ENCODE peak calls at places on chromosomes 6 and 20, in eight cellular contexts. N is caudate nucleus; O is stimulated activated CD4-positive, alpha-beta T cell treated with anti-CD3 and anti-CD28 coated beads, TNF-alpha, amount 100 ng/mL, for 48 hours; M is H4; V is activated CD4-positive, CD25-positive, alpha-beta regulatory T cell; R is Ammon's horn; A is kidney tubule cell; S is GM10248. K is an unnamed sample.

GRCh38 chr20:48191200-48191599 is 405.9 kb upstream of the SULF2 start:
- DNase-seq in O (no peak), A (peak; percentile 53), S (no peak), N (no peak), M (peak; percentile 17), R (no peak), V (no peak), K (no peak)

GRCh38 chr6:88380083-88380482 is 213.9 kb upstream of the CNR1 start:
- DNase-seq in N (peak; percentile 3), R (peak; percentile 75), S (no peak), A (peak; percentile 79), M (peak; percentile 53), O (no peak), V (no peak), K (peak; percentile 3)

GRCh38 chr6:136782021-136782770 is 10.1 kb downstream of the MAP3K5 start:
- DNase-seq in M (no peak), O (no peak), R (no peak), V (no peak), A (peak; percentile 80), N (no peak), S (no peak), K (no peak)

GRCh38 chr6:3683331-3683730 is 68.2 kb downstream of the PXDC1 start:
- DNase-seq in N (no peak), V (no peak), S (no peak), O (no peak), A (no peak), M (no peak), R (no peak), K (no peak)

GRCh38 chr6:43887906-43888683 is 118.1 kb downstream of the VEGFA start:
- DNase-seq in O (no peak), A (no peak), M (no peak), V (no peak), S (no peak), R (no peak), N (no peak), K (no peak)

GRCh38 chr6:2086328-2087008 is 158.9 kb downstream of the GMDS start:
- DNase-seq in O (no peak), R (no peak), N (no peak), S (no peak), A (peak; percentile 57), M (no peak), V (no peak), K (no peak)

GRCh38 chr20:54680872-54681297 is 205.5 kb downstream of the DOK5 start:
- DNase-seq in R (peak; percentile 14), O (no peak), S (peak; percentile 19), A (peak; percentile 51), N (no peak), V (no peak), M (peak; percentile 41), K (peak; percentile 6)

GRCh38 chr6:136365781-136366354 is 76.2 kb upstream of the BCLAF1 start:
- DNase-seq in M (no peak), R (peak; percentile 87), N (peak; percentile 39), V (no peak), O (no peak), A (no peak), S (no peak), K (no peak)

GRCh38 chr6:88166901-88167624 is 916 bp upstream of the CNR1 start:
- DNase-seq in R (no peak), V (no peak), O (no peak), M (no peak), A (no peak), S (peak; percentile 37), N (no peak), K (no peak)

GRCh38 chr20:35314460-35315198 is 22.4 kb upstream of the FAM83C start:
- DNase-seq in R (no peak), O (no peak), N (no peak), A (no peak), S (no peak), V (no peak), M (peak; percentile 67), K (no peak)

GRCh38 chr6:6586671-6587526 is 1.6 kb upstream of the LY86 start:
- DNase-seq in V (no peak), M (no peak), A (no peak), O (no peak), S (peak; percentile 65), R (no peak), N (no peak), K (no peak)

GRCh38 chr20:36267605-36268500 is 31.6 kb downstream of the AAR2 start:
- DNase-seq in M (no peak), O (no peak), N (peak; percentile 39), R (peak; percentile 19), V (no peak), A (no peak), S (no peak), K (no peak)

GRCh38 chr20:45037050-45037449 is 63.9 kb downstream of the KCNS1 start:
- DNase-seq in R (peak; percentile 36), O (no peak), N (no peak), S (no peak), M (peak; percentile 29), A (peak; percentile 42), V (no peak), K (no peak)

GRCh38 chr20:3652646-3653596 is 10.3 kb downstream of the GFRA4 start:
- DNase-seq in S (no peak), O (no peak), V (no peak), M (peak; percentile 49), R (no peak), A (peak; percentile 29), N (no peak), K (no peak)

GRCh38 chr20:16472045-16472872 is 101.0 kb downstream of the KIF16B start:
- DNase-seq in S (no peak), N (no peak), R (no peak), A (peak; percentile 26), M (no peak), V (no peak), O (no peak), K (no peak)

GRCh38 chr6:84549912-84550311 is 214.5 kb downstream of the TBX18 start:
- DNase-seq in S (no peak), V (no peak), M (no peak), A (no peak), N (no peak), O (no peak), R (no peak), K (no peak)

GRCh38 chr6:107106165-107106564 is 9.2 kb downstream of the BEND3 start:
- DNase-seq in V (no peak), R (no peak), N (no peak), S (no peak), A (no peak), M (no peak), O (no peak), K (no peak)

GRCh38 chr6:128932061-128932460 is 49.1 kb downstream of the LAMA2 start:
- DNase-seq in M (no peak), O (no peak), A (peak; percentile 20), R (no peak), V (no peak), N (no peak), S (no peak), K (no peak)

GRCh38 chr6:168834188-168834587 is 393.2 kb downstream of the SMOC2 start:
- DNase-seq in M (no peak), V (no peak), S (no peak), O (no peak), R (no peak), A (no peak), N (no peak), K (no peak)

GRCh38 chr6:74609857-74610256 is 596.0 kb downstream of the COL12A1 start:
- DNase-seq in S (no peak), V (no peak), R (no peak), M (no peak), O (no peak), N (no peak), A (no peak), K (no peak)

GRCh38 chr6:219641-220198 is 72.6 kb upstream of the DUSP22 start:
- DNase-seq in N (no peak), A (peak; percentile 58), O (no peak), R (peak; percentile 75), V (no peak), S (no peak), M (peak; percentile 29), K (peak; percentile 31)

GRCh38 chr6:42418739-42419138 is 33.0 kb downstream of the TRERF1 start:
- DNase-seq in O (no peak), V (no peak), S (no peak), R (no peak), A (no peak), N (no peak), M (no peak), K (no peak)

GRCh38 chr20:23873370-23874015 is 6.1 kb downstream of the CST5 start:
- DNase-seq in A (no peak), S (no peak), M (no peak), N (no peak), O (no peak), V (no peak), R (no peak), K (no peak)

GRCh38 chr6:167575201-167575696 is 250.4 kb downstream of the TTLL2 start:
- DNase-seq in O (no peak), V (no peak), R (no peak), N (no peak), S (no peak), M (no peak), A (no peak), K (no peak)

GRCh38 chr6:15901141-15902115 is 227.5 kb upstream of the MYLIP start:
- DNase-seq in O (peak; percentile 24), V (no peak), R (no peak), M (peak; percentile 41), A (peak; percentile 39), S (peak; percentile 76), N (no peak), K (no peak)

GRCh38 chr20:24701027-24701426 is 231.6 kb downstream of the SYNDIG1 start:
- DNase-seq in N (no peak), R (no peak), M (no peak), O (no peak), S (no peak), V (no peak), A (no peak), K (no peak)